ENCODE peak calls at places on chromosomes 5 and 9, in nine cellular contexts. One of them, this sample, is unnamed.

GRCh38 chr5:38793099-38793498 is 52.7 kb upstream of the OSMR start:
- DNase-seq in Panc1: no peak
- DNase-seq in psoas muscle: no peak
- DNase-seq in CD8-positive, alpha-beta T cell: no peak
- DNase-seq in pancreas: no peak
- DNase-seq in ovary: no peak
- DNase-seq in left ventricle myocardium inferior: no peak
- DNase-seq in heart left ventricle: no peak
- DNase-seq in sigmoid colon: no peak
- DNase-seq in this sample: no peak

GRCh38 chr9:16551692-16552091 is 318.8 kb downstream of the BNC2 start:
- DNase-seq in pancreas: no peak
- DNase-seq in psoas muscle: no peak
- DNase-seq in ovary: no peak
- DNase-seq in heart left ventricle: no peak
- DNase-seq in CD8-positive, alpha-beta T cell: no peak
- DNase-seq in left ventricle myocardium inferior: no peak
- DNase-seq in sigmoid colon: no peak
- DNase-seq in Panc1: no peak
- DNase-seq in this sample: no peak

GRCh38 chr5:102341918-102342317 is 45.8 kb upstream of the SLCO4C1 start:
- DNase-seq in CD8-positive, alpha-beta T cell: no peak
- DNase-seq in sigmoid colon: no peak
- DNase-seq in left ventricle myocardium inferior: no peak
- DNase-seq in pancreas: no peak
- DNase-seq in psoas muscle: no peak
- DNase-seq in ovary: no peak
- DNase-seq in Panc1: no peak
- DNase-seq in heart left ventricle: no peak
- DNase-seq in this sample: no peak

GRCh38 chr5:77569409-77569808 is 69.1 kb downstream of the OTP start:
- DNase-seq in psoas muscle: no peak
- DNase-seq in left ventricle myocardium inferior: no peak
- DNase-seq in ovary: no peak
- DNase-seq in Panc1: no peak
- DNase-seq in sigmoid colon: no peak
- DNase-seq in pancreas: no peak
- DNase-seq in CD8-positive, alpha-beta T cell: no peak
- DNase-seq in heart left ventricle: no peak
- DNase-seq in this sample: no peak

GRCh38 chr9:87702921-87703320 is 23.0 kb upstream of the CTSL start:
- DNase-seq in left ventricle myocardium inferior: no peak
- DNase-seq in pancreas: no peak
- DNase-seq in CD8-positive, alpha-beta T cell: no peak
- DNase-seq in ovary: no peak
- DNase-seq in heart left ventricle: no peak
- DNase-seq in psoas muscle: no peak
- DNase-seq in Panc1: no peak
- DNase-seq in sigmoid colon: no peak
- DNase-seq in this sample: no peak

GRCh38 chr5:56588636-56589485 is 226.5 kb upstream of the MAP3K1 start:
- DNase-seq in heart left ventricle: peak; percentile 68
- DNase-seq in CD8-positive, alpha-beta T cell: peak; percentile 57
- DNase-seq in ovary: peak; percentile 13
- DNase-seq in Panc1: no peak
- DNase-seq in pancreas: no peak
- DNase-seq in sigmoid colon: peak; percentile 74
- DNase-seq in psoas muscle: peak; percentile 87
- DNase-seq in left ventricle myocardium inferior: peak; percentile 74
- DNase-seq in this sample: peak; percentile 30

GRCh38 chr5:80269991-80270438 is 14.2 kb upstream of the SERINC5 start:
- DNase-seq in pancreas: no peak
- DNase-seq in ovary: no peak
- DNase-seq in Panc1: no peak
- DNase-seq in left ventricle myocardium inferior: no peak
- DNase-seq in heart left ventricle: no peak
- DNase-seq in sigmoid colon: no peak
- DNase-seq in psoas muscle: no peak
- DNase-seq in CD8-positive, alpha-beta T cell: peak; percentile 71
- DNase-seq in this sample: no peak

GRCh38 chr5:174239718-174240117 is 194.2 kb downstream of the NSG2 start:
- DNase-seq in left ventricle myocardium inferior: no peak
- DNase-seq in CD8-positive, alpha-beta T cell: no peak
- DNase-seq in heart left ventricle: no peak
- DNase-seq in sigmoid colon: no peak
- DNase-seq in ovary: no peak
- DNase-seq in pancreas: no peak
- DNase-seq in Panc1: no peak
- DNase-seq in psoas muscle: no peak
- DNase-seq in this sample: no peak

GRCh38 chr5:61493973-61494372 is 161.9 kb downstream of the ZSWIM6 start:
- DNase-seq in ovary: no peak
- DNase-seq in psoas muscle: no peak
- DNase-seq in heart left ventricle: no peak
- DNase-seq in sigmoid colon: no peak
- DNase-seq in Panc1: no peak
- DNase-seq in CD8-positive, alpha-beta T cell: no peak
- DNase-seq in pancreas: no peak
- DNase-seq in left ventricle myocardium inferior: no peak
- DNase-seq in this sample: no peak

GRCh38 chr5:157388148-157388547 is 71.9 kb upstream of the NIPAL4 start:
- DNase-seq in heart left ventricle: no peak
- DNase-seq in Panc1: no peak
- DNase-seq in sigmoid colon: no peak
- DNase-seq in ovary: no peak
- DNase-seq in left ventricle myocardium inferior: no peak
- DNase-seq in CD8-positive, alpha-beta T cell: no peak
- DNase-seq in pancreas: no peak
- DNase-seq in psoas muscle: no peak
- DNase-seq in this sample: no peak

GRCh38 chr5:4345850-4346249 is 750.2 kb downstream of the IRX1 start:
- DNase-seq in heart left ventricle: no peak
- DNase-seq in sigmoid colon: no peak
- DNase-seq in Panc1: no peak
- DNase-seq in CD8-positive, alpha-beta T cell: no peak
- DNase-seq in left ventricle myocardium inferior: no peak
- DNase-seq in ovary: no peak
- DNase-seq in pancreas: no peak
- DNase-seq in psoas muscle: no peak
- DNase-seq in this sample: no peak

GRCh38 chr9:88322906-88323566 is 65.2 kb upstream of the SPIN1 start:
- DNase-seq in psoas muscle: no peak
- DNase-seq in left ventricle myocardium inferior: no peak
- DNase-seq in sigmoid colon: peak; percentile 4
- DNase-seq in CD8-positive, alpha-beta T cell: peak; percentile 71
- DNase-seq in pancreas: no peak
- DNase-seq in heart left ventricle: peak; percentile 8
- DNase-seq in ovary: no peak
- DNase-seq in Panc1: no peak
- DNase-seq in this sample: no peak

GRCh38 chr9:93588641-93589609 is 12.5 kb downstream of the PHF2 start:
- DNase-seq in sigmoid colon: no peak
- DNase-seq in CD8-positive, alpha-beta T cell: peak; percentile 32
- DNase-seq in heart left ventricle: no peak
- DNase-seq in pancreas: no peak
- DNase-seq in psoas muscle: no peak
- DNase-seq in ovary: no peak
- DNase-seq in Panc1: no peak
- DNase-seq in left ventricle myocardium inferior: no peak
- DNase-seq in this sample: no peak
- H3K27ac ChIP-seq in sigmoid colon: no peak overlapping the region
- H3K27ac ChIP-seq in CD8-positive, alpha-beta T cell: no peak overlapping the region
- H3K27ac ChIP-seq in heart left ventricle: no peak overlapping the region
- H3K27ac ChIP-seq in pancreas: no peak overlapping the region
- H3K27ac ChIP-seq in psoas muscle: peak overlapping the region; percentile 41
- H3K27ac ChIP-seq in ovary: no peak overlapping the region
- H3K27ac ChIP-seq in Panc1: no peak overlapping the region
- H3K27ac ChIP-seq in left ventricle myocardium inferior: peak overlapping the region; percentile 17
- H3K27ac ChIP-seq in this sample: no peak overlapping the region

GRCh38 chr5:17315710-17316221 is 98.3 kb downstream of the BASP1 start:
- DNase-seq in ovary: no peak
- DNase-seq in Panc1: no peak
- DNase-seq in sigmoid colon: no peak
- DNase-seq in pancreas: no peak
- DNase-seq in CD8-positive, alpha-beta T cell: no peak
- DNase-seq in psoas muscle: no peak
- DNase-seq in heart left ventricle: no peak
- DNase-seq in left ventricle myocardium inferior: no peak
- DNase-seq in this sample: no peak

GRCh38 chr5:17317499-17317898 is 100.1 kb downstream of the BASP1 start:
- DNase-seq in sigmoid colon: no peak
- DNase-seq in left ventricle myocardium inferior: no peak
- DNase-seq in pancreas: no peak
- DNase-seq in heart left ventricle: no peak
- DNase-seq in ovary: no peak
- DNase-seq in psoas muscle: no peak
- DNase-seq in CD8-positive, alpha-beta T cell: no peak
- DNase-seq in Panc1: no peak
- DNase-seq in this sample: no peak

GRCh38 chr5:17312358-17312757 is 94.9 kb downstream of the BASP1 start:
- DNase-seq in sigmoid colon: no peak
- DNase-seq in left ventricle myocardium inferior: no peak
- DNase-seq in CD8-positive, alpha-beta T cell: no peak
- DNase-seq in Panc1: no peak
- DNase-seq in heart left ventricle: no peak
- DNase-seq in psoas muscle: no peak
- DNase-seq in pancreas: no peak
- DNase-seq in ovary: no peak
- DNase-seq in this sample: no peak

GRCh38 chr5:17314907-17315471 is 97.6 kb downstream of the BASP1 start:
- DNase-seq in Panc1: no peak
- DNase-seq in heart left ventricle: no peak
- DNase-seq in psoas muscle: no peak
- DNase-seq in ovary: no peak
- DNase-seq in pancreas: no peak
- DNase-seq in CD8-positive, alpha-beta T cell: no peak
- DNase-seq in left ventricle myocardium inferior: no peak
- DNase-seq in sigmoid colon: no peak
- DNase-seq in this sample: no peak

GRCh38 chr5:17316973-17317459 is 99.6 kb downstream of the BASP1 start:
- DNase-seq in Panc1: no peak
- DNase-seq in ovary: no peak
- DNase-seq in CD8-positive, alpha-beta T cell: no peak
- DNase-seq in sigmoid colon: no peak
- DNase-seq in left ventricle myocardium inferior: no peak
- DNase-seq in heart left ventricle: no peak
- DNase-seq in pancreas: no peak
- DNase-seq in psoas muscle: no peak
- DNase-seq in this sample: no peak
- H3K4me1 ChIP-seq in Panc1: peaks cover 24% of the 10 kb centered on the region
- H3K4me1 ChIP-seq in ovary: no peaks in the 10 kb centered on the region
- H3K4me1 ChIP-seq in CD8-positive, alpha-beta T cell: no peaks in the 10 kb centered on the region
- H3K4me1 ChIP-seq in sigmoid colon: no peaks in the 10 kb centered on the region
- H3K4me1 ChIP-seq in left ventricle myocardium inferior: no peaks in the 10 kb centered on the region
- H3K4me1 ChIP-seq in heart left ventricle: no peaks in the 10 kb centered on the region
- H3K4me1 ChIP-seq in pancreas: no peaks in the 10 kb centered on the region
- H3K4me1 ChIP-seq in psoas muscle: no peaks in the 10 kb centered on the region
- H3K4me1 ChIP-seq in this sample: peaks cover 40% of the 10 kb centered on the region

GRCh38 chr9:98144076-98144475 is 25.1 kb upstream of the TRIM14 start:
- DNase-seq in CD8-positive, alpha-beta T cell: no peak
- DNase-seq in Panc1: no peak
- DNase-seq in pancreas: no peak
- DNase-seq in psoas muscle: no peak
- DNase-seq in ovary: no peak
- DNase-seq in left ventricle myocardium inferior: no peak
- DNase-seq in sigmoid colon: no peak
- DNase-seq in heart left ventricle: no peak
- DNase-seq in this sample: no peak
- TF ChIP-seq CTCF in CD8-positive, alpha-beta T cell: no peak
- TF ChIP-seq CTCF in Panc1: no peak
- TF ChIP-seq CTCF in pancreas: no peak
- TF ChIP-seq CTCF in psoas muscle: no peak
- TF ChIP-seq CTCF in ovary: no peak
- TF ChIP-seq CTCF in left ventricle myocardium inferior: no peak
- TF ChIP-seq CTCF in sigmoid colon: no peak
- TF ChIP-seq CTCF in heart left ventricle: no peak
- TF ChIP-seq CTCF in this sample: no peak

DNA sequence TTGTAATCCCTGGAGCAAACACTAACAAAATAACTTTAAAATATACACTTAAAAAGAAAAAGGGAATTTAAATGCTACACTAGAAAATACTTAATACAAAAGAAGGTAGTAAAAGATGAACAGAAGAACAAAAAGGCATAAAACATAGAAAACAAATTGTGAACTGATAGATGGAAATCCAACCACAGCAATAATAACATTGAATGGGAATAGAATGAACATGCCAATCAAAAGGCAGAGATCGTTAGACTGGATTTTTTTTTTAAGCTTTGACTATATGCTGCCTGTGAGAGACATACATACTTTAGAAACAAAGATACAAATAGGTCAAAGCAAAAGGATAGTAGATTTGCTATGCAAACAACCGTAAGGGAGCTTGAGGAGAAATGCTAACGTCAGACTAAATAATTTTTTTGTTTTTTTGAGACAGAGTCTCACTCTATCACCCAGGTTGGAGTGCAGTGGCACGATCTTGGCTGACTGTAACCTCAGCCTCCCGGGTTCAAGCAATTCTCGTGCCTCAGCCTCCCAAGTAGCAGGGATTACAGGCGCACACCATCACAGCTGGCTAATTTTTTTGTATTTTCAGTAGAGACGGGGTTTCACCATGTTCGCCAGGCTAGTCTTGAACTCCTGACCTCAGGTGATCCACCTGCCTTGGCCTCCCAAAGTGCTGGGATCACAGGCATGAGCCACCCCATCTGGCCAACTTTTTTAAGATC is 6.5 kb downstream of the ABO start:
- DNase-seq in ovary: no peak
- DNase-seq in heart left ventricle: no peak
- DNase-seq in sigmoid colon: no peak
- DNase-seq in pancreas: no peak
- DNase-seq in Panc1: no peak
- DNase-seq in psoas muscle: no peak
- DNase-seq in CD8-positive, alpha-beta T cell: no peak
- DNase-seq in left ventricle myocardium inferior: no peak
- DNase-seq in this sample: no peak
- H3K27ac ChIP-seq in ovary: peak overlapping the region; percentile 85
- H3K27ac ChIP-seq in heart left ventricle: no peak overlapping the region
- H3K27ac ChIP-seq in sigmoid colon: no peak overlapping the region
- H3K27ac ChIP-seq in pancreas: no peak overlapping the region
- H3K27ac ChIP-seq in Panc1: no peak overlapping the region
- H3K27ac ChIP-seq in psoas muscle: no peak overlapping the region
- H3K27ac ChIP-seq in CD8-positive, alpha-beta T cell: no peak overlapping the region
- H3K27ac ChIP-seq in left ventricle myocardium inferior: peak overlapping the region; percentile 0
- H3K27ac ChIP-seq in this sample: no peak overlapping the region